ENCODE peak calls at places on chromosomes 4 and X, in ten cellular contexts. D, S, E, I, U, P, M, V, J and F are unnamed samples.

GRCh38 chrX:6644411-6644810 is 109.5 kb upstream of the VCX3A start:
- DNase-seq in U (no peak), E (no peak), V (no peak), D (peak), S (no peak), P (no peak), M (no peak), I (no peak), J (no peak), F (no peak)

GRCh38 chr4:152255437-152255836 is 280.5 kb downstream of the FBXW7 start:
- DNase-seq in M (no peak), U (no peak), I (no peak), S (no peak), J (peak), E (no peak), D (no peak), V (no peak), P (peak), F (no peak)

GRCh38 chr4:182616476-182616875 is 300.7 kb downstream of the DCTD start:
- DNase-seq in U (no peak), P (no peak), J (no peak), D (no peak), E (no peak), V (no peak), I (no peak), S (no peak), M (no peak), F (no peak)

GRCh38 chrX:115499112-115499805 is 61.7 kb upstream of the PLS3 start:
- DNase-seq in P (no peak), E (no peak), D (no peak), S (no peak), J (no peak), U (no peak), M (no peak), I (no peak), V (no peak), F (no peak)

GRCh38 chr4:7873881-7874280 is 65.8 kb downstream of the AFAP1 start:
- DNase-seq in U (no peak), J (no peak), I (no peak), P (no peak), S (no peak), M (no peak), E (no peak), D (no peak), V (no peak), F (no peak)

GRCh38 chr4:165476214-165477098 is 97.6 kb downstream of the CPE start:
- DNase-seq in S (no peak), D (peak), P (no peak), I (no peak), M (no peak), E (no peak), J (peak), V (no peak), U (no peak), F (no peak)

GRCh38 chr4:31422006-31422405 is 701.8 kb downstream of the PCDH7 start:
- DNase-seq in J (no peak), M (no peak), P (no peak), D (no peak), S (no peak), I (no peak), U (no peak), E (no peak), V (no peak), F (no peak)

GRCh38 chr4:16140520-16141249 is 56.9 kb upstream of the PROM1 start:
- DNase-seq in V (no peak), M (no peak), P (no peak), U (peak), E (no peak), D (no peak), I (peak), J (peak), S (no peak), F (no peak)

GRCh38 chrX:134624046-134624430 is 34.2 kb downstream of the PLAC1 start:
- DNase-seq in S (no peak), U (no peak), P (no peak), I (no peak), V (no peak), E (no peak), M (no peak), D (no peak), J (no peak), F (no peak)

GRCh38 chrX:134628663-134629062 is 29.6 kb downstream of the PLAC1 start:
- DNase-seq in U (no peak), E (no peak), M (no peak), I (no peak), D (no peak), V (no peak), P (no peak), J (no peak), S (no peak), F (no peak)

GRCh38 chrX:134625315-134625718 is 33.0 kb downstream of the PLAC1 start:
- DNase-seq in U (no peak), S (no peak), E (no peak), I (no peak), J (no peak), D (no peak), M (no peak), V (no peak), P (no peak), F (no peak)

GRCh38 chrX:134623293-134624045 is 34.8 kb downstream of the PLAC1 start:
- DNase-seq in U (no peak), E (no peak), P (no peak), I (no peak), M (no peak), J (no peak), D (no peak), V (no peak), S (no peak), F (no peak)

GRCh38 chrX:134626434-134626833 is 31.8 kb downstream of the PLAC1 start:
- DNase-seq in P (no peak), D (no peak), I (peak), U (no peak), S (no peak), E (no peak), M (no peak), V (no peak), J (no peak), F (no peak)
- TF ChIP-seq POLR2AphosphoS5 in P (no peak), D (no peak), I (no peak), U (no peak), S (no peak), E (no peak), M (no peak), V (no peak), J (no peak), F (no peak)

GRCh38 chr4:68960294-68961163 is 8.9 kb upstream of the UGT2A3 start:
- DNase-seq in I (no peak), M (no peak), D (no peak), S (no peak), E (no peak), V (no peak), U (no peak), P (no peak), J (no peak), F (no peak)

GRCh38 chr4:68962868-68963267 is 11.3 kb upstream of the UGT2A3 start:
- DNase-seq in U (no peak), M (no peak), P (no peak), S (no peak), V (no peak), I (no peak), D (no peak), J (no peak), E (no peak), F (no peak)

DNA sequence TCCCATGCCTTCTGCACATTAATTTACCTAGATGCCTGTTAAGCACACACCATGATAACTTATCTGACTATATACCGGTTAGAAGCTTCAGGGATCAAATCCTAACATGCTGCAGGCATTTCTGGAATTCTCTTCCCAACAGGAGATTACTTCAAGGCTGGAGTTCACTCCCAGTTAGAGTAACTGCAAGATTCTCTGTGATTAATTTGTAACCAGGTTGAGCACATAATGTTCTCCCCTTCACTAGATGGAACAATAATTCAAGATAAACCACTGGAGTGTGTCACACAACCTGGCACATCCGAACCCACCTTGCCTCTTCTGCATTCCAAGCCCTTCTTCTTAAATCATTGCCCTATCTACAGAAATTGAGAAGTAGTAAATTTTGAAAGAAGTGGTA is 11.8 kb upstream of the UGT2A3 start:
- DNase-seq in P (no peak), E (no peak), I (no peak), V (no peak), M (no peak), D (no peak), J (no peak), U (peak), S (no peak), F (no peak)
- TF ChIP-seq POLR2AphosphoS5 in P (no peak), E (no peak), I (no peak), V (no peak), M (no peak), D (no peak), J (no peak), U (peak), S (no peak), F (no peak)

DNA sequence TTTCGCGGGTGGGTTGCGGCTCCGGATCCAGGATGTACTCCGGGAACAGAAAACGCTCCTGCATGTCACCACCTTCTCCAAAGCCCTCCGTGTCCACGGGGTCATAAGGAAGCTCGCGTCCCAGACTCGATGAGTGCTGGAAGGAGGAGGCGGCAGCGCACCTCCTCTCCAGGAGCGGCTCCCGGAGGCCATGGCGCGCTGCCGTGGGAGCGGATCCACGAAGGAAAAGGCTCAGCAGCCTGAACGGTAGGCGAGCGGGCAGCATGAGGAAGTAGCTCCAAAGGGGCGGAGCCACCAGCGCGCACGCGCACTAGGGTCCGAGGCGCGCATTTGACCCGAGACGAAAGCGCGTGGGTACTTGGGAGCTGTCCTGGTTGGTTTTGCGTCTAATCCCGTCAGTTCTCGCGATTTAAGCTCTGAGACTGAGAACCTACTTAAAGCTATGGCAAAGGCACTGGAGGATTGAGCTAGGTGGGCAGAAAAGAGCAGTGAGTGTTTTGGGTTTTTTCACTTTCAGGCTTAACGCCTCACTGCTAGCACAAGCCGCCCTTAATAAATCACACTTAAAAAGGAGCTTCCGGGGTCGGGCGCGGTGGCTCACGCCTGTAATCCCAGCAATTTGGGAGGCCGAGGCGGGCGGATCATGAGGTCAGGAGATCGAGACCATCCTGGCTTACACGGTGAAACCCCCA is at the start of gene NOA1:
- DNase-seq in V (peak), S (peak), D (peak), P (peak), I (peak), E (peak), U (peak), J (peak), M (peak), F (peak)
- TF ChIP-seq POLR2AphosphoS5 in V (peak), S (peak), D (peak), P (peak), I (peak), E (peak), U (peak), J (peak), M (peak), F (peak)

GRCh38 chr4:26321326-26322276 is 787 bp downstream of the RBPJ start:
- DNase-seq in S (peak), E (no peak), U (peak), M (peak), P (no peak), J (no peak), I (no peak), V (no peak), D (peak), F (no peak)
- TF ChIP-seq POLR2AphosphoS5 in S (no peak), E (peak), U (no peak), M (no peak), P (no peak), J (peak), I (no peak), V (no peak), D (no peak), F (no peak)

GRCh38 chrX:151902813-151903591 is 9.7 kb upstream of the MAGEA4 start:
- DNase-seq in S (no peak), J (peak), V (no peak), U (peak), I (peak), P (no peak), D (peak), M (peak), E (no peak), F (no peak)
- TF ChIP-seq POLR2AphosphoS5 in S (no peak), J (no peak), V (no peak), U (peak), I (no peak), P (no peak), D (no peak), M (no peak), E (no peak), F (no peak)

GRCh38 chrX:154401918-154402621 is 3.9 kb downstream of the RPL10 start:
- DNase-seq in I (no peak), S (no peak), M (no peak), V (no peak), J (no peak), P (no peak), E (no peak), U (no peak), D (no peak), F (no peak)

GRCh38 chrX:154402622-154403127 is 4.5 kb downstream of the RPL10 start:
- DNase-seq in S (peak), D (no peak), I (no peak), J (no peak), U (no peak), V (no peak), M (no peak), E (no peak), P (no peak), F (no peak)

GRCh38 chrX:154399527-154400368 is 1.6 kb downstream of the RPL10 start:
- DNase-seq in S (no peak), J (no peak), I (no peak), U (no peak), M (no peak), V (no peak), E (peak), P (no peak), D (no peak), F (no peak)

GRCh38 chrX:154403192-154403591 is 5.0 kb downstream of the RPL10 start:
- DNase-seq in S (no peak), I (no peak), U (no peak), D (no peak), J (no peak), V (no peak), M (no peak), E (no peak), P (no peak), F (no peak)

DNA sequence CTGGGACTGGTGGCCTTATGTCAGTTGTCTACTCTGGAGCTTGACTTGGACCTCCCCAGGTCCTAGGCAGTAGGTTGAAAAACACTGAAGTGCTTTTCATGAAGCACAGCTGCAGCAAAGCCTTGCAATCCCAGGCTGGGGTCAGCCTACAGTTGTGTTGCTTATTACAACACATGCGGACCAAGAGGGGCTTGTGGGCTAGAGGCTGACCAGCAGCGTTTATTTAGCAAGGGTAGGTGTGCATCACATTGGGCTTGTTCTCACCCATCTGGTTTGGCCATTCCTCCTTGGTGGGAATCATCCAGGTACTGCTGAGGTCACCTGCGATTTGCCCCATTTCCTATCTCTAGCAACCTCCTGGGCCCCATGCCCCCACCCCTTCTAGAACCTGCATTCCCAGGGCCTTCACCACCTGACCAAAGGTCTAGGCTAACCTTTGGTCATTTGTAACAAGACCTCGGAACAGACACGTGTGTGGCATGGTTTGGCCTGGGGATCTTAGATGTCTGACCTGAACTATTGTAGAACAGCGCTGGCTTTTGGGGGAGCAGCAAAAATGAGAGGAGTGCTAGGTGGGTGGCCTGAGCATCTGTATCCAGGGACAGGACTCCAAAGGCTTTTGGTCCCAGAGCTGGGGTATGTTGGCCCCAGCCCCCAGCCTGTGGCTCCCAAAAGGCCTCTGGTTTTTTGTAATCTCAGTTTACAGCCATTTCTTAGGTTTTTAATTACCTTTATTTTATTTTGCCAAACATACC is 3.0 kb downstream of the RPL10 start:
- DNase-seq in V (no peak), P (no peak), D (peak), J (no peak), U (no peak), M (no peak), S (no peak), I (no peak), E (peak), F (no peak)
- TF ChIP-seq POLR2AphosphoS5 in V (peak), P (peak), D (peak), J (peak), U (no peak), M (no peak), S (peak), I (no peak), E (peak), F (peak)

GRCh38 chr4:108087293-108087967 is 81.3 kb downstream of the LEF1 start:
- DNase-seq in J (no peak), U (no peak), S (no peak), V (no peak), I (no peak), M (no peak), E (no peak), D (no peak), P (no peak), F (no peak)
- TF ChIP-seq POLR2AphosphoS5 in J (no peak), U (no peak), S (no peak), V (no peak), I (no peak), M (no peak), E (no peak), D (no peak), P (no peak), F (no peak)